ENCODE peak calls at places on chromosomes 16 and 17, in four cellular contexts. J, A, S and O are unnamed samples.

GRCh38 chr16:21989141-21989540 is 11.8 kb downstream of the PDZD9 start:
- DNase-seq in J (peak), A (no peak), S (no peak), O (no peak)

GRCh38 chr16:31269541-31269940 is 9.8 kb downstream of the ITGAM start:
- DNase-seq in J (no peak), A (no peak), S (peak), O (no peak)

GRCh38 chr17:3659541-3660111 is 8.8 kb downstream of the TAX1BP3 start:
- DNase-seq in J (peak), A (no peak), S (peak), O (peak)

GRCh38 chr16:73056383-73056782 is 8.5 kb upstream of the ZFHX3 start:
- DNase-seq in J (no peak), A (no peak), S (no peak), O (no peak)

GRCh38 chr17:44636562-44636961 is 19.7 kb upstream of the MEIOC start:
- DNase-seq in J (peak), A (no peak), S (no peak), O (no peak)

GRCh38 chr16:50202926-50203624 is 50.0 kb downstream of the TENT4B start:
- DNase-seq in J (peak), A (no peak), S (peak), O (no peak)

GRCh38 chr17:82799591-82799990 is 40.2 kb downstream of the ZNF750 start:
- DNase-seq in J (no peak), A (no peak), S (no peak), O (no peak)

GRCh38 chr16:87033021-87033471 is 284.1 kb downstream of the C16orf95 start:
- DNase-seq in J (no peak), A (no peak), S (no peak), O (no peak)

GRCh38 chr16:55437627-55438026 is 41.4 kb upstream of the MMP2 start:
- DNase-seq in J (peak), A (no peak), S (no peak), O (no peak)

GRCh38 chr17:358491-359133 is 6.0 kb upstream of the RPH3AL start:
- DNase-seq in J (no peak), A (no peak), S (no peak), O (no peak)

GRCh38 chr17:64767269-64767997 is 105.3 kb upstream of the SMURF2 start:
- DNase-seq in J (no peak), A (no peak), S (no peak), O (no peak)

GRCh38 chr17:41008811-41009210 is at the start of gene KRTAP3-1:
- DNase-seq in J (no peak), A (no peak), S (no peak), O (no peak)

GRCh38 chr16:85556456-85557082 is 56.6 kb upstream of the GSE1 start:
- DNase-seq in J (no peak), A (no peak), S (peak), O (peak)

GRCh38 chr17:63984206-63984605 is 11.5 kb upstream of the SCN4A start:
- DNase-seq in J (peak), A (no peak), S (no peak), O (no peak)

GRCh38 chr16:11946433-11946832 is 4.6 kb upstream of the NPIPB2 start:
- DNase-seq in J (no peak), A (no peak), S (no peak), O (no peak)

GRCh38 chr17:82041139-82041814 is 3.8 kb upstream of the DCXR start:
- DNase-seq in J (no peak), A (no peak), S (no peak), O (no peak)

GRCh38 chr16:87463722-87464690 is 28.8 kb downstream of the ZCCHC14 start:
- DNase-seq in J (peak), A (no peak), S (no peak), O (peak)

GRCh38 chr17:19348806-19349205 is 13.7 kb downstream of the B9D1 start:
- DNase-seq in J (no peak), A (no peak), S (no peak), O (no peak)

GRCh38 chr16:47523342-47524006 is 62.3 kb downstream of the PHKB start:
- DNase-seq in J (no peak), A (no peak), S (no peak), O (no peak)

GRCh38 chr16:13181432-13181831 is 280.0 kb downstream of the SHISA9 start:
- DNase-seq in J (no peak), A (no peak), S (no peak), O (no peak)